ENCODE peak calls at places on chromosome 10, in five cellular contexts. N, K, C, I and V are unnamed samples.

GRCh38 chr10:77297370-77297692 is 340.3 kb downstream of the KCNMA1 start:
- DNase-seq in N (no peak), K (peak), C (no peak), I (peak), V (no peak)

GRCh38 chr10:132706701-132707100 is 79.2 kb downstream of the NKX6-2 start:
- DNase-seq in N (peak), K (no peak), C (no peak), I (no peak), V (no peak)

GRCh38 chr10:110858297-110858934 is 13.3 kb upstream of the PDCD4 start:
- DNase-seq in N (no peak), K (no peak), C (no peak), I (no peak), V (no peak)

GRCh38 chr10:89773081-89773480 is 71.7 kb downstream of the KIF20B start:
- DNase-seq in N (no peak), K (no peak), C (no peak), I (peak), V (no peak)

GRCh38 chr10:18501198-18501597 is 150.2 kb downstream of the NSUN6 start:
- DNase-seq in N (no peak), K (peak), C (no peak), I (peak), V (no peak)

GRCh38 chr10:52440612-52441285 is 126.7 kb downstream of the DKK1 start:
- DNase-seq in N (no peak), K (no peak), C (no peak), I (no peak), V (no peak)

GRCh38 chr10:129837909-129838582 is 126.0 kb downstream of the EBF3 start:
- DNase-seq in N (no peak), K (no peak), C (no peak), I (no peak), V (no peak)

GRCh38 chr10:1368772-1369171 is 312.6 kb downstream of the WDR37 start:
- DNase-seq in N (no peak), K (no peak), C (no peak), I (no peak), V (peak)

GRCh38 chr10:122249303-122249850 is 21.7 kb upstream of the BTBD16 start:
- DNase-seq in N (no peak), K (no peak), C (no peak), I (no peak), V (no peak)

GRCh38 chr10:22682237-22683192 is 31.9 kb downstream of the PIP4K2A start:
- DNase-seq in N (no peak), K (peak), C (no peak), I (peak), V (peak)

GRCh38 chr10:90227259-90227658 is 525.9 kb downstream of the KIF20B start:
- DNase-seq in N (no peak), K (peak), C (peak), I (peak), V (peak)

GRCh38 chr10:6148251-6148691 is 54.5 kb upstream of the PFKFB3 start:
- DNase-seq in N (peak), K (no peak), C (no peak), I (no peak), V (no peak)

DNA sequence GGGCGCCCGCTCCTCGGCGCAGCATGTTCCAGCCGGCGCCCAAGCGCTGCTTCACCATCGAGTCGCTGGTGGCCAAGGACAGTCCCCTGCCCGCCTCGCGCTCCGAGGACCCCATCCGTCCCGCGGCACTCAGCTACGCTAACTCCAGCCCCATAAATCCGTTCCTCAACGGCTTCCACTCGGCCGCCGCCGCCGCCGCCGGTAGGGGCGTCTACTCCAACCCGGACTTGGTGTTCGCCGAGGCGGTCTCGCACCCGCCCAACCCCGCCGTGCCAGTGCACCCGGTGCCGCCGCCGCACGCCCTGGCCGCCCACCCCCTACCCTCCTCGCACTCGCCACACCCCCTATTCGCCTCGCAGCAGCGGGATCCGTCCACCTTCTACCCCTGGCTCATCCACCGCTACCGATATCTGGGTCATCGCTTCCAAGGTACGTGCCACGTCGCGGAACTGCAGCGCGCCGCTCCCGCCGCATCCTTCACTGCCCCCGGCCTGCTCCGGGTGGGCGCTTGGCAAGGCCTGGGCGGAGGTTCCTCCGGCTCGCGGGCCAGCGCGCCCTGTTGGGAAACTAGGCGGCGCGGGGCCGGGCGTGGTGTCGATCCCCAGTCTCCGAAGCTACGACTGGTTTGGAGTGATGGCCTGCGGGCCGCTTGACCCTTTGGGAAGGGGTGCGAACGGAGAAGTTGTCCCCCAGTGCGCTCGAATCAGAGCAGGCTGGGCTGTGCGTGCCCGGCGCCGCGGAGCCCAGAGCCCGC is 876 bp downstream of the EMX2 start:
- DNase-seq in N (no peak), K (no peak), C (no peak), I (no peak), V (peak)
- TF ChIP-seq CTCF in N (no peak), K (peak), C (no peak), I (no peak), V (no peak)

DNA sequence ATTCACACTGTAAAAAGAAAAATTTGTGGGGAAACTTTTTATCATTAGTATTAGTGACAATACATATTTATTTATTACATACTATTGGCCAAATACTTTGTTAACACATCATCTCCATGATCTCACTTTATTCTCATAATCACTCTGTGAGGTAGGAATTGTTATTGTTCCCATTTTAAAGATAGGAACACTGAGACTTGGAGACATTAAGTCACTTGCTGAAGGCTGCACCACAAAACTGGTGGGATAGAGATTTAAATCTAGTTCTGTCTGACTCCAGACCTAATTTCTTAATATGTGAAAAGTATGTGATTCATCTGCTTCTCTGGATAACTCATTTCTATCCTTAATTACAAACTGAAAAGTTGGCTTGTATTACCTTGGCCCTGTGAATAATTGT is 8.2 kb downstream of the PPP1R3C start:
- DNase-seq in N (no peak), K (no peak), C (no peak), I (no peak), V (no peak)
- TF ChIP-seq CTCF in N (no peak), K (no peak), C (no peak), I (no peak), V (no peak)

DNA sequence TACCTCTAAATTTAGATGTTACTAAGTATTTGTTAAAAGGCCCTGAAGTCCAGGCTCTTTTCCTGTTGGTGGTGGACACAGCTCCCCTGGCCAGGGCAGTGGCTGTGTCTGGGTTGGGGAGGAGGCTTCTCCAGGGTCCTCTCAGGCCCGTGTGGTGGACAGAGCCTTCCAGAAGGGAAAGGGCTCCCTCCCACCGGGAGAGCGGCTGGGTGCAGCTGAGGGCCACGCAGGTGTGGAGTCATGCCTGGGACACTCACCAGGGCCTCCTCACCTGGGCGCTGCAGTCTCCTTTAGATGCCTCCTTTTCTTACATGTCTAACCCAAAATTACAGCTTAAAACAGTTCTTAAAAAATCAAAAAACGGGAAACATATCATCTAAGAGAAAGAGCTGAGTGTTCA is 128.2 kb upstream of the TCERG1L start:
- DNase-seq in N (no peak), K (no peak), C (no peak), I (no peak), V (no peak)
- TF ChIP-seq CTCF in N (no peak), K (no peak), C (no peak), I (no peak), V (no peak)

DNA sequence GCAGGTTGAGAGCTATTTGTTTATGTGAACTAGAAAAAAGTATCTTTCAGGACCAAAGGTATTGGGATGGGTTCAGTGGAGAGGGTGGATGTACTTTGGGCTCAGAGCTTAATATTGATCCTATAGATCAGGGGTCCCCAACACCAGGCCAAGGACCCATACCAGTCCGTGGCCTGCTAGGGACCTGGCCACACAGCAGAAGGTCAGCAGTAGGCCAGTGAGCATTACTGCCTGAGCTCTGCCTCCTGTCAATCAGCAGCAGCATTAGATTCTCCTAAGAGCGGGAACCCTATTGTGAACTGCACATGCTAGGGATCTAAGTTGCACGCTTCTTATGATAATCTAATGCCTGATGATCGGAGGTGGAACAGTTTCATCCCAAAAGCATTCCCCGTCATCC is 115.8 kb upstream of the WDR11 start:
- DNase-seq in N (no peak), K (no peak), C (no peak), I (no peak), V (no peak)
- TF ChIP-seq CTCF in N (no peak), K (no peak), C (no peak), I (no peak), V (no peak)

GRCh38 chr10:128803790-128804189 is 663.3 kb upstream of the MGMT start:
- DNase-seq in N (no peak), K (no peak), C (no peak), I (no peak), V (no peak)
- TF ChIP-seq CTCF in N (no peak), K (no peak), C (no peak), I (no peak), V (no peak)

GRCh38 chr10:356452-356851 is 221.2 kb downstream of the ZMYND11 start:
- DNase-seq in N (no peak), K (no peak), C (no peak), I (no peak), V (no peak)
- TF ChIP-seq CTCF in N (no peak), K (no peak), C (no peak), I (no peak), V (no peak)